ENCODE peak calls at places on chromosomes 12 and 14, in ten cellular contexts. C is stomach; B is MM.1S; Z is OCI-LY7; J is astrocyte; V is ascending aorta; H is pancreas; D is heart left ventricle; R is body of pancreas; I is CD8-positive, alpha-beta T cell. W is an unnamed sample.

GRCh38 chr14:61153436-61153835 is 127.7 kb downstream of the TMEM30B start:
- DNase-seq in C (no peak), B (no peak), Z (no peak), J (peak), V (no peak), H (no peak), D (no peak), R (no peak), I (no peak), W (no peak)

GRCh38 chr12:30822385-30823139 is 67.8 kb upstream of the CAPRIN2 start:
- DNase-seq in C (peak), B (peak), Z (no peak), J (peak), V (peak), H (peak), D (peak), R (peak), I (no peak), W (peak)

GRCh38 chr14:50312734-50313054 is 570 bp downstream of the DMAC2L start:
- DNase-seq in C (no peak), B (no peak), Z (peak), J (no peak), V (no peak), H (no peak), D (no peak), R (no peak), I (no peak), W (no peak)

GRCh38 chr14:102930753-102931579 is 8.5 kb downstream of the AMN start:
- DNase-seq in C (peak), B (no peak), Z (no peak), J (peak), V (no peak), H (no peak), D (no peak), R (no peak), I (no peak), W (no peak)

GRCh38 chr12:54773593-54773992 is 80.7 kb upstream of the MUCL1 start:
- DNase-seq in C (no peak), B (no peak), Z (no peak), J (no peak), V (no peak), H (no peak), D (no peak), R (no peak), I (no peak), W (no peak)

GRCh38 chr14:105484069-105484996 is 2.4 kb upstream of the CRIP1 start:
- DNase-seq in C (no peak), B (no peak), Z (no peak), J (no peak), V (no peak), H (no peak), D (no peak), R (no peak), I (no peak), W (peak)

GRCh38 chr12:56221233-56221756 is 427 bp downstream of the RNF41 start:
- DNase-seq in C (peak), B (no peak), Z (no peak), J (peak), V (no peak), H (peak), D (peak), R (peak), I (no peak), W (peak)

GRCh38 chr12:26524862-26525465 is 308.0 kb downstream of the ITPR2 start:
- DNase-seq in C (no peak), B (no peak), Z (peak), J (no peak), V (no peak), H (no peak), D (no peak), R (peak), I (no peak), W (no peak)

GRCh38 chr12:63916561-63917476 is 72.3 kb downstream of the SRGAP1 start:
- DNase-seq in C (no peak), B (no peak), Z (no peak), J (peak), V (no peak), H (no peak), D (no peak), R (no peak), I (no peak), W (no peak)

GRCh38 chr12:32273712-32274111 is 125.6 kb upstream of the FGD4 start:
- DNase-seq in C (no peak), B (peak), Z (peak), J (no peak), V (no peak), H (no peak), D (no peak), R (no peak), I (peak), W (peak)

GRCh38 chr14:85732031-85732430 is 202.1 kb downstream of the FLRT2 start:
- DNase-seq in C (no peak), B (no peak), Z (no peak), J (no peak), V (no peak), H (no peak), D (no peak), R (no peak), I (no peak), W (no peak)

GRCh38 chr12:67501362-67501761 is 147.2 kb upstream of the DYRK2 start:
- DNase-seq in C (no peak), B (no peak), Z (no peak), J (no peak), V (no peak), H (no peak), D (no peak), R (no peak), I (no peak), W (no peak)

GRCh38 chr12:28759334-28759733 is 389.7 kb upstream of the FAR2 start:
- DNase-seq in C (no peak), B (no peak), Z (no peak), J (peak), V (no peak), H (no peak), D (no peak), R (no peak), I (no peak), W (no peak)

GRCh38 chr14:105400016-105400415 is 1.7 kb downstream of the TEX22 start:
- DNase-seq in C (no peak), B (no peak), Z (no peak), J (no peak), V (no peak), H (no peak), D (peak), R (no peak), I (no peak), W (no peak)

GRCh38 chr14:95227279-95227860 is 70.0 kb upstream of the DICER1 start:
- DNase-seq in C (peak), B (no peak), Z (no peak), J (peak), V (no peak), H (peak), D (no peak), R (peak), I (no peak), W (no peak)

DNA sequence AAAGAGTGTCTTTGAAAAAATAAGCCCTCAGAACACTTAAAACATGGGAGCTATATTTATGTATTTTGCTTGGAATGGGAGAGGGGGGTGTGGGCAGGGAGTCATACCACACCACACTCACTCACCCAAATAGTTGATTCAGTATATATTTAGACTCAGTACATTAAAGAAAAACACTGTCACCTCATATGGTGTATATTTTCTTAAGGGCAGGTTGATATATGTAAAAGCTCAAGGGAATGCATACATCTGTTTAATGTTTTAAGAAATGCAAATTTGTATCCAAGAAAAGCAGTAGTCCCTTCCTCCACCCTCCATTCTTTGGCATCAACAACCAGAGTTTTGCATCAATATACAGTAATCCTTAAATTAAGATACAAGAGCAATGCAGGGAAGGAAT is 1.4 kb downstream of the NFYB start:
- DNase-seq in C (no peak), B (no peak), Z (peak), J (peak), V (no peak), H (no peak), D (no peak), R (no peak), I (no peak), W (no peak)
- H3K4me3 ChIP-seq in C (peak), B (peak), Z (peak), J (peak), V (peak), H (peak), D (peak), R (no peak), I (peak), W (peak)

GRCh38 chr12:2751230-2751629 is 43.5 kb upstream of the FKBP4 start:
- DNase-seq in C (no peak), B (no peak), Z (no peak), J (no peak), V (no peak), H (no peak), D (no peak), R (no peak), I (no peak), W (no peak)

GRCh38 chr12:2753536-2753935 is 41.2 kb upstream of the FKBP4 start:
- DNase-seq in C (no peak), B (no peak), Z (no peak), J (no peak), V (no peak), H (no peak), D (no peak), R (no peak), I (no peak), W (no peak)

GRCh38 chr12:2754208-2754607 is 40.6 kb upstream of the FKBP4 start:
- DNase-seq in C (no peak), B (no peak), Z (no peak), J (no peak), V (no peak), H (no peak), D (no peak), R (no peak), I (no peak), W (no peak)

GRCh38 chr12:2751686-2752085 is 43.1 kb upstream of the FKBP4 start:
- DNase-seq in C (no peak), B (no peak), Z (no peak), J (no peak), V (no peak), H (no peak), D (no peak), R (no peak), I (no peak), W (no peak)

DNA sequence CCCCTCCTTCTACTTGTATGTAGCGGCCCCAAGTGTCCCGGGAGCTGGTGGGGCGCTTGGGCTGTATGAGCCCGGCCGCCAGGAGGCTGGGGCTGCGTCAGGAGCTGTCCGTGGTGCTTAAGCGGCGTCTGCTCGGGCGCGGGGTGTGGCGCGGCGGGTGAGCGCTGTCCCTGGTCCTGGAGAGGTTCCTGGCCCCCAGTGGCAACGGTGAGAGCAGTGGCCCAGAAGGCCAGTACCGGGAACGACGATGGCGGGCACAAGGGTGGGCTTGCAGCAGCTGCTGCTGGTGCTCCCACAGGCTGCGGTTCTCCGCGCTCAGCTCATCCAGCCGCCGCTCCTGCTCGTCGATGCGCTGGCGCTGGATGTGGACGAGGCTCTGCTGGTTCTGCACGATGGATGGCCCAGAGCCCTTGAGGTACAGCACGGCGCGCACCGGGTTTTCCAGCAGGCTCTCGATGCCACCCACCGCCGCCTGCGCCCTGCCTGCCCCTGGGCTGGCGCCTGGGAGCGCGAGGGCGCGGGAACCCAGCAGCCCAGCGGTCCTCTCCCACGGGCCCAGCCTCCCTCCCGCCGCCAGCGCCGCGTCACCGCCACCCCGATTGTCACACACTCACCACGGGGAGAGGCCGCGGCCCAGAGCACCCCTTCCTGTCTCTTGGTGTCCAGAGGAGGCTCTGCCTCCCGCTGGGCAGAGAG is 41.9 kb upstream of the FKBP4 start:
- DNase-seq in C (peak), B (peak), Z (no peak), J (peak), V (no peak), H (peak), D (peak), R (peak), I (peak), W (peak)
- TF ChIP-seq CTCF in C (no peak), B (peak), Z (no peak), J (no peak), V (no peak), H (no peak), D (no peak), R (peak), I (no peak), W (peak)

DNA sequence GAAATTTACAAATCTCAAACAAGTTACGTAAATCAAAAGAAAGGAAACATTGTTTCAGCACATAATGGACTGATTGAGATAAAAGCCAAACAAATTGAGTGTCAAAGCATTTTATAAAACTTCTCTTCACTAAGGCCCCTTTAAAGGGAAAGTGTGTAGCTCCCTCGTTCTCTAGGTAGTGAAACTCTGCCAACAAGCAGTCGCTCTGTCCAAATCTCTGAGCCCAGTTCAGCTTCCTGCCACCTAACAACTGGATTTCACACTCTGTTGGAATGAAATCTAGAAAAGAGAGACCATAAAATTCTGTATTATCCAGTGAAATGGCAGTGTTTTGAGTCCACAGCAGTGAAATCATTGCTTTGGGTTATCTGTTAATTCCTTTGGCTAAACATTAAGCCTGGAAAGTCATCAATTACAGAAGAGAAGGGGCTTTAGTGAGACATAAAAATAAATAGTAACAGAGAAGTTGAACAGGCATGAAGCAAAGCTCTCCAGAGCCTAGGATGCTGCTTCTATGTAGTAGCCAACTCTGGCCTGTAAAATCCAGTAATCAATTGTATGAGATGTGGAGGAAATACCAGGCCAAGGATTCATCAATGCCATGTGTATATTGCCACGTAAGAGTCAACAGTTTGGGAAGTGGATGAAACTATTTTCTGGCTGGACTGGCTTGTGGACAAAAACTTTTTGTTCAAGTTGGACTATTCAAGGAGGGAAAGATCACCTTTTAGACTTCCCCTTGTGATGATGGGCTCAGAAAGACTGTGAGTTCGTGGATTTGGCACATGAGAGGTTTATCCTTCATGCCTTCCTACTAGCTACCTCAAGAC is 122.6 kb downstream of the WIF1 start:
- DNase-seq in C (no peak), B (no peak), Z (no peak), J (no peak), V (no peak), H (no peak), D (no peak), R (peak), I (no peak), W (no peak)
- H3K27ac ChIP-seq in C (no peak), B (no peak), Z (no peak), J (no peak), V (no peak), H (peak), D (no peak), R (peak), I (no peak), W (no peak)

GRCh38 chr12:49800421-49801140 is 27.6 kb downstream of the NCKAP5L start:
- DNase-seq in C (no peak), B (no peak), Z (no peak), J (no peak), V (no peak), H (no peak), D (no peak), R (no peak), I (no peak), W (no peak)

GRCh38 chr12:49796606-49797451 is 31.4 kb downstream of the NCKAP5L start:
- DNase-seq in C (no peak), B (no peak), Z (no peak), J (no peak), V (no peak), H (no peak), D (no peak), R (no peak), I (no peak), W (no peak)

GRCh38 chr12:49798248-49798647 is 30.0 kb downstream of the NCKAP5L start:
- DNase-seq in C (no peak), B (no peak), Z (no peak), J (no peak), V (no peak), H (no peak), D (no peak), R (no peak), I (no peak), W (no peak)

GRCh38 chr12:49797452-49797782 is 30.8 kb downstream of the NCKAP5L start:
- DNase-seq in C (no peak), B (no peak), Z (no peak), J (no peak), V (no peak), H (no peak), D (no peak), R (no peak), I (no peak), W (no peak)

DNA sequence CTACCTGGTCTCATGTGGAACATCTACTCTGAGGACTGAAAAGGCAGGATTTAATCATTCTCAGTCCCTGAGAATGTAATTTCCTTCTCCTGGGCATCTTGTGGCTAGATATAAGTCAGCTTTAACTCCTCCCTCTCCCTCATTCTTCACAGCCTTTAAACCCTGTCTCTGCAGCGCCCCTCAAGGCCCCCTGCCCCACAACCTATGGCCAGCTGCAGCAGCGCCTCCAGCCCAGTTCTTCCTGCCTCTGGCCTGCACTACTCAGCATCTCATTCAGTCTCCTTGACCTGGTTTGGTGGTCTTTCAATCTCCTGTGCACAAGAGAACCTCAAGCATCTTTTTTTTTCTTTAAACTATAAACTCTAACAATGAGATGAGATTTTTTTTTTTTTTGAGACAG is 29.3 kb downstream of the NCKAP5L start:
- DNase-seq in C (no peak), B (no peak), Z (no peak), J (no peak), V (no peak), H (no peak), D (no peak), R (no peak), I (no peak), W (no peak)
- H3K4me3 ChIP-seq in C (no peak), B (no peak), Z (no peak), J (no peak), V (no peak), H (no peak), D (no peak), R (no peak), I (no peak), W (no peak)